ENCODE peak calls at places on chromosomes 7 and 10, in seven cellular contexts. E is fibroblast of mammary gland, Z is IMR-90, Q is HL-60, Y is type B pancreatic cell, A is AG04450, H is astrocyte. S is an unnamed sample.

GRCh38 chr10:86665868-86666267 is 2.4 kb upstream of the LDB3 start:
- DNase-seq in E (no peak), Q (no peak), A (no peak), Y (no peak), Z (no peak), H (no peak), S (no peak)

GRCh38 chr7:32062150-32062549 is 8.1 kb downstream of the PDE1C start:
- DNase-seq in Y (no peak), A (no peak), Z (peak), H (no peak), Q (peak), E (peak), S (no peak)

GRCh38 chr7:42380411-42380810 is 143.4 kb upstream of the GLI3 start:
- DNase-seq in H (peak), Y (no peak), A (no peak), Z (no peak), Q (no peak), E (peak), S (peak)

GRCh38 chr10:65375528-65375927 is 1550.3 kb upstream of the LRRTM3 start:
- DNase-seq in Y (no peak), H (no peak), Z (no peak), E (no peak), A (no peak), Q (no peak), S (no peak)

GRCh38 chr7:111855161-111855841 is 293.0 kb upstream of the IMMP2L start:
- DNase-seq in Q (peak), E (peak), Y (no peak), A (peak), Z (peak), H (peak), S (peak)

GRCh38 chr7:123120286-123120685 is 79.5 kb downstream of the SLC13A1 start:
- DNase-seq in Y (no peak), H (peak), Z (no peak), A (no peak), E (peak), Q (no peak), S (no peak)

GRCh38 chr7:118350260-118350659 is 125.8 kb downstream of the ANKRD7 start:
- DNase-seq in Z (no peak), Y (no peak), E (no peak), H (no peak), A (no peak), Q (no peak), S (no peak)

GRCh38 chr10:57628592-57629284 is 639.0 kb downstream of the IPMK start:
- DNase-seq in Z (no peak), Y (no peak), H (no peak), Q (no peak), A (no peak), E (no peak), S (no peak)

GRCh38 chr7:100476903-100477870 is 1.8 kb downstream of the TSC22D4 start:
- DNase-seq in Q (no peak), E (no peak), A (no peak), H (no peak), Z (no peak), Y (no peak), S (no peak)

GRCh38 chr10:71766717-71767419 is 6.5 kb downstream of the VSIR start:
- DNase-seq in Z (peak), Q (peak), H (peak), Y (no peak), A (peak), E (peak), S (peak)

GRCh38 chr7:126574838-126575250 is 677.9 kb downstream of the GRM8 start:
- DNase-seq in Z (no peak), Y (no peak), Q (no peak), H (peak), E (peak), A (no peak), S (no peak)

GRCh38 chr10:81843042-81843441 is 32.0 kb upstream of the NRG3 start:
- DNase-seq in A (no peak), Y (no peak), E (no peak), H (no peak), Z (no peak), Q (no peak), S (no peak)
- TF ChIP-seq CTCF in A (no peak), Y (peak), E (no peak), H (no peak), Z (no peak), Q (no peak), S (no peak)

DNA sequence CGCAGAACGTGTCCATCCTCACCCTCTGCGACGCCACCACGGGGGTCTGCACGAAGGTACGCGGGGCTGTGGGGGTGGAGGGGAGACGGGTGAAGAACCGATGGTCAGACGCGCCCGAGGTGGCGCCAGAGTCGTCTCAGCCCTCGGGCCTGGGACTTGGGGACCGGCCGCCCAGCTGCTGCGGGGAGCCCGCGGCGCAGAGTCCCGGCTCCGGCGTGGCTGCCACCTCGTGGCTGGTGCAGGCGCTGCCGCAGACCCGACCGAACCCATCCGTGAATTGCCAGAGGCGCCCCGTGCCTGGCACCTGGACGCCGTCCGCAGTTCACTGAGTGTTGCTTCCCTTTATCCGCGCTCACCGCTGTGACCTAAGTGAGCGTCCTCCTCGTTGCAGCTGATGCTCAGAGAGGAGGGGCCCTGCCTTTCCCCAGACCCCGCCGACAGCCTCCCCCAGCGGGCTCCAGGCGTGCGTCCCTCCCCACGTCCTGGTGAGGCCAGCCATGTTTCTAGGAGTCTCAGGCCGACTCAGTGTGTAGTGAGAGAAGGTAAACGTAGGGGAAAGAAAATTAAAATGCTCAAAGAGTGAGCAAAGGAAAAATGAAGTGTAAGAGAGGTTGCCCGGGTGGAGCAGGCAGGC is 208.7 kb downstream of the PAXIP1 start:
- DNase-seq in Y (no peak), Z (no peak), A (no peak), H (no peak), Q (no peak), E (no peak), S (no peak)
- TF ChIP-seq CTCF in Y (peak), Z (no peak), A (no peak), H (peak), Q (peak), E (no peak), S (no peak)

DNA sequence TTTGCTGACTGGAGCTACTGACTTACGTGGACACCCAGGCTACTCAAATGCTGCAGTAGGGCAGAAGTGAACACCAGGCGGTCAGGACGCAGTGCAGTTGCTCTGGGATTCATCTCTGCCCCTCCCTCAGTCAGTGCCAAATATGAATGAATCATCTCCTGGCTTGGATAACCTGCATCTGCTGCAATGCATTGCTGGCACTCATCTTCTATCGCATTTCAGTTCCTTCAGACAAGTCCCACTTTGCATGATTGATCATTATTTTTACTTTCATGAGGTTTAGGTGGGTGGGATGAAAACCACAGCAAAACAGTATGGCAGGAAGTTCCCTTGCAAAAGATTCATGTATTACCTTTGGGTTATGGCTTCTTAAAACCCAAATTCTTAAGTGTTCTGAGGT is 224.6 kb upstream of the NRP1 start:
- DNase-seq in Z (peak), H (peak), A (peak), Q (no peak), E (peak), Y (no peak), S (peak)
- TF ChIP-seq CTCF in Z (no peak), H (no peak), A (peak), Q (no peak), E (peak), Y (no peak), S (peak)

GRCh38 chr10:6405713-6406112 is 174.4 kb downstream of the PRKCQ start:
- DNase-seq in Z (no peak), Y (no peak), E (no peak), A (no peak), Q (no peak), H (no peak), S (no peak)
- TF ChIP-seq CTCF in Z (no peak), Y (no peak), E (no peak), A (no peak), Q (no peak), H (no peak), S (no peak)

GRCh38 chr10:77906863-77907861 is 19.4 kb downstream of the DLG5 start:
- DNase-seq in Z (no peak), H (no peak), E (no peak), Q (no peak), Y (no peak), A (no peak), S (no peak)

GRCh38 chr10:77909755-77910375 is 16.7 kb downstream of the DLG5 start:
- DNase-seq in H (peak), Y (no peak), A (no peak), Z (peak), E (peak), Q (no peak), S (no peak)

GRCh38 chr10:77909021-77909754 is 17.4 kb downstream of the DLG5 start:
- DNase-seq in E (no peak), Z (no peak), A (no peak), Y (no peak), H (no peak), Q (no peak), S (no peak)

GRCh38 chr10:77910524-77911145 is 15.9 kb downstream of the DLG5 start:
- DNase-seq in H (no peak), Y (no peak), A (no peak), E (no peak), Q (no peak), Z (no peak), S (no peak)

GRCh38 chr10:77907900-77908717 is 18.4 kb downstream of the DLG5 start:
- DNase-seq in E (no peak), Z (no peak), Y (no peak), Q (no peak), H (no peak), A (no peak), S (no peak)
- TF ChIP-seq CTCF in E (peak), Z (no peak), Y (peak), Q (no peak), H (no peak), A (no peak), S (no peak)

DNA sequence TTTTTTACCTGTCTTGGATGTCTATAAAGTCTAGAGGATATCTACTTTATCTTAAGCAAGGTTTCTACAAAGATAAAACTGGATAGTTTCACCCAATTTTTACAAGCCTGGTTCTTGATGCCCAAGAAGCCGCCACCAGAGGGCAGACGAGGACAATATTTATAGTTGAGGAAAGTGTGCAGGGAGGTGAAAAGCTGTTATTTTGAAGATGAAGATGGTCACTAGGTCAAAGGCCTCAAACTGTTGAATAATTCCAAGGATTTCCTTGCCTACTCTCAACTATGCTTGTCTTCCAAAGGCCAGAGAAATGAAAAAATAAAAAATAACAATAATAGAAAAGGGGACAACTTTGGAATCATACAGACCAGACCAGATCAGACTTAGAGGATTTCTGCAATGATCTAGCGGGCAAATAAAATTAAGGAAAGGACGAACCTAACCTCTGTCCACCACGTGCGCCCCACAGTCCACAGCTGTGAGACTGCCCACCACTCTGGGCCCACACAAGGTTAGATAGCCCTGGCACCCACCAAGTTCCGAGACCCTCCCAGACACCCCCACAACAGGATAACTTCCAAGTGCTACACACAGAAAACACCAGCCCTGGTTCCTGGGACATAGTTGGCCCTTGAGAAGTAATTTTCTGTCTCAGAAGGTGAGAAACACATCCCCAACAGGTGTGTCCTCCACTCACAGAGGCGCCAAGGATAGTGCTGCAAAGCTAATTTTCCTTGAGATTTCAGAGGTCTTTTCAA is 2.8 kb downstream of the PKD1L1 start:
- DNase-seq in Q (no peak), Z (peak), H (no peak), A (no peak), E (peak), Y (peak), S (peak)
- TF ChIP-seq CTCF in Q (peak), Z (peak), H (peak), A (peak), E (peak), Y (peak), S (peak)

GRCh38 chr10:24988831-24989769 is 26.9 kb downstream of the ENKUR start:
- DNase-seq in Q (no peak), A (no peak), Y (no peak), H (no peak), Z (no peak), E (no peak), S (no peak)

GRCh38 chr10:24991298-24991697 is 24.7 kb downstream of the ENKUR start:
- DNase-seq in E (no peak), Q (no peak), Y (no peak), Z (no peak), H (no peak), A (no peak), S (no peak)

GRCh38 chr10:24992512-24993133 is 23.3 kb downstream of the ENKUR start:
- DNase-seq in Q (no peak), Y (no peak), Z (no peak), H (no peak), A (no peak), E (no peak), S (no peak)

GRCh38 chr10:24993237-24993958 is 22.6 kb downstream of the ENKUR start:
- DNase-seq in Y (no peak), H (no peak), A (no peak), Q (no peak), E (no peak), Z (no peak), S (no peak)

GRCh38 chr10:24989867-24990266 is 26.1 kb downstream of the ENKUR start:
- DNase-seq in Y (no peak), H (no peak), Q (no peak), A (no peak), E (no peak), Z (peak), S (no peak)
- TF ChIP-seq CTCF in Y (no peak), H (no peak), Q (no peak), A (peak), E (peak), Z (peak), S (peak)

DNA sequence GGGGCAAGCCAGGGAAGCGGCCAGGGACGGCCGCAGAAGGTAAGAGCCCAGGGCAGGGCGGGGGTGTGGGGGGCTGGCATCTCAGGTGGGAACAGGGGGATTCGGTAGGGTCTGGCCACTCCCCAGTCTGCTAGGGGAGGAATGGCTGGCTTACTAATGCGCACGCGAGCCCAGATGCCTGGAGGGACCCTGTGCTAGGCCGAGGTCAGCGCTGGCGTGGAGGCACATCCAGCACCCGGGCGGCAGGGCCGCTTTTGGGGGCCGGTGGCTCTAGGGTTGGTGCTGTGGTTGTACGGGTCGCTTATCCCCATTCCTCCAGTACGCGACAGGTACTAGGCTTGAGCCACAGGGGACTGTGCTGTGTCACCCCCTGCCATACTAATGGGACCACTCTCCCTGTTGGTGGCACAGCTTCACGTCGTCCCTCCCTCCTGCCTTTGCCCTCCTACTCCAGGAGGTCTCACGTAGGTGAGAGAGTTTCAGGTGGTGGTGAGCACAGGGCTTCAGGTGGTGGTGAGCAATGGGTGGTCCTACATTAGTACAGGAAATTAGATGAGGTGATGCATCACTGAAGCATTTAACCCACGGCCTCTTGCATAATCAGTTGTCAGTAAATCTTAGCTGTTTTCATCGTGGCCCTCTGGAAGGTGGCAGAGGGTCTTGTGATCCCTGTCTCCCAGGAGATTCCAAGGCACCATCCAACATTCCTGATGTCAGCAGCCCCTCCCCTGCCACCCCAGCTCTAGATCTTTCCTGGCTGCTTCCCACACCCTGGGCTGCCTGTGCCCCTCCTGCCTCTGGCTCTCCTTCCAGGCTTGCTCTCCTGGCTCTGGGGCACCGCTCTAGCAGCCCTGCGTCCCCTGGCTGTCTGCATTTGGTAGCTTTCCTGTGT is 981 bp downstream of the AEBP1 start:
- DNase-seq in E (peak), Y (no peak), A (no peak), H (peak), Z (peak), Q (no peak), S (no peak)
- TF ChIP-seq CTCF in E (no peak), Y (no peak), A (no peak), H (no peak), Z (no peak), Q (no peak), S (peak)

GRCh38 chr10:74770400-74770799 is 56.0 kb upstream of the KAT6B start:
- DNase-seq in H (no peak), Z (no peak), E (no peak), A (no peak), Y (no peak), Q (no peak), S (no peak)

GRCh38 chr10:74765465-74765864 is 60.9 kb upstream of the KAT6B start:
- DNase-seq in Z (no peak), A (no peak), Q (no peak), Y (no peak), H (no peak), E (no peak), S (no peak)

GRCh38 chr10:74763934-74764591 is 62.3 kb upstream of the KAT6B start:
- DNase-seq in H (no peak), E (no peak), Y (no peak), Z (no peak), A (no peak), Q (no peak), S (no peak)

GRCh38 chr10:74771054-74771453 is 55.3 kb upstream of the KAT6B start:
- DNase-seq in E (no peak), Q (no peak), Y (no peak), A (no peak), Z (no peak), H (no peak), S (no peak)

GRCh38 chr10:74766501-74766900 is 59.9 kb upstream of the KAT6B start:
- DNase-seq in H (peak), Q (no peak), Z (no peak), A (no peak), E (no peak), Y (no peak), S (no peak)
- TF ChIP-seq CTCF in H (no peak), Q (no peak), Z (no peak), A (no peak), E (no peak), Y (no peak), S (no peak)

GRCh38 chr7:28093617-28094232 is 86.9 kb downstream of the JAZF1 start:
- DNase-seq in H (no peak), Z (peak), A (no peak), E (peak), Q (no peak), Y (no peak), S (no peak)
- TF ChIP-seq CTCF in H (peak), Z (peak), A (peak), E (peak), Q (peak), Y (peak), S (peak)